ENCODE peak calls at places on chromosomes 11 and 22, in five cellular contexts. One of them, this sample, is unnamed.

GRCh38 chr11:117921456-117921855 is 7.7 kb downstream of the TMPRSS13 start:
- DNase-seq in SJSA1: no peak
- DNase-seq in body of pancreas: no peak
- DNase-seq in HCT116: no peak
- DNase-seq in iPS DF 6.9: no peak
- DNase-seq in this sample: no peak

GRCh38 chr11:47923667-47924066 is 56.7 kb upstream of the PTPRJ start:
- DNase-seq in SJSA1: no peak
- DNase-seq in HCT116: no peak
- DNase-seq in body of pancreas: peak
- DNase-seq in iPS DF 6.9: no peak
- DNase-seq in this sample: no peak

GRCh38 chr22:39933741-39934140 is 26.5 kb upstream of the TMA7B start:
- DNase-seq in HCT116: no peak
- DNase-seq in body of pancreas: no peak
- DNase-seq in iPS DF 6.9: no peak
- DNase-seq in SJSA1: no peak
- DNase-seq in this sample: no peak

GRCh38 chr22:23075525-23076216 is 5.4 kb downstream of the GNAZ start:
- DNase-seq in body of pancreas: no peak
- DNase-seq in iPS DF 6.9: no peak
- DNase-seq in SJSA1: peak
- DNase-seq in HCT116: no peak
- DNase-seq in this sample: no peak

GRCh38 chr11:112129656-112130055 is 34.2 kb downstream of the IL18 start:
- DNase-seq in HCT116: no peak
- DNase-seq in body of pancreas: no peak
- DNase-seq in SJSA1: no peak
- DNase-seq in iPS DF 6.9: no peak
- DNase-seq in this sample: no peak

GRCh38 chr11:110433393-110434333 is 3.9 kb downstream of the FDX1 start:
- DNase-seq in SJSA1: no peak
- DNase-seq in iPS DF 6.9: no peak
- DNase-seq in body of pancreas: no peak
- DNase-seq in HCT116: no peak
- DNase-seq in this sample: no peak

GRCh38 chr11:78806214-78807004 is 231.7 kb upstream of the NARS2 start:
- DNase-seq in iPS DF 6.9: no peak
- DNase-seq in HCT116: no peak
- DNase-seq in SJSA1: no peak
- DNase-seq in body of pancreas: peak
- DNase-seq in this sample: no peak

GRCh38 chr22:45469573-45470383 is 32.9 kb upstream of the FBLN1 start:
- DNase-seq in iPS DF 6.9: no peak
- DNase-seq in body of pancreas: no peak
- DNase-seq in HCT116: no peak
- DNase-seq in SJSA1: no peak
- DNase-seq in this sample: no peak

GRCh38 chr11:32312865-32313403 is 122.4 kb downstream of the WT1 start:
- DNase-seq in iPS DF 6.9: no peak
- DNase-seq in HCT116: peak
- DNase-seq in SJSA1: no peak
- DNase-seq in body of pancreas: peak
- DNase-seq in this sample: no peak

GRCh38 chr11:100640646-100641045 is 46.4 kb upstream of the ARHGAP42 start:
- DNase-seq in iPS DF 6.9: no peak
- DNase-seq in SJSA1: no peak
- DNase-seq in HCT116: no peak
- DNase-seq in body of pancreas: no peak
- DNase-seq in this sample: no peak

GRCh38 chr11:85665756-85666155 is 827 bp upstream of the CREBZF start:
- DNase-seq in HCT116: no peak
- DNase-seq in body of pancreas: no peak
- DNase-seq in SJSA1: no peak
- DNase-seq in iPS DF 6.9: no peak
- DNase-seq in this sample: no peak

GRCh38 chr11:109862808-109863207 is 230.4 kb upstream of the ZC3H12C start:
- DNase-seq in HCT116: no peak
- DNase-seq in iPS DF 6.9: no peak
- DNase-seq in SJSA1: no peak
- DNase-seq in body of pancreas: no peak
- DNase-seq in this sample: no peak

GRCh38 chr22:45150139-45150538 is 13.6 kb upstream of the NUP50 start:
- DNase-seq in HCT116: no peak
- DNase-seq in body of pancreas: no peak
- DNase-seq in iPS DF 6.9: no peak
- DNase-seq in SJSA1: no peak
- DNase-seq in this sample: peak

GRCh38 chr22:29219881-29220670 is 14.4 kb downstream of the EMID1 start:
- DNase-seq in body of pancreas: peak
- DNase-seq in SJSA1: no peak
- DNase-seq in iPS DF 6.9: no peak
- DNase-seq in HCT116: no peak
- DNase-seq in this sample: no peak

GRCh38 chr11:56916162-56916561 is 72.6 kb upstream of the OR5AK2 start:
- DNase-seq in iPS DF 6.9: no peak
- DNase-seq in body of pancreas: no peak
- DNase-seq in SJSA1: no peak
- DNase-seq in HCT116: no peak
- DNase-seq in this sample: no peak

GRCh38 chr11:122882809-122883681 is 486 bp downstream of the JHY start:
- DNase-seq in SJSA1: peak
- DNase-seq in HCT116: peak
- DNase-seq in body of pancreas: peak
- DNase-seq in iPS DF 6.9: no peak
- DNase-seq in this sample: no peak

GRCh38 chr11:92790376-92790775 is 179.1 kb upstream of the MTNR1B start:
- DNase-seq in body of pancreas: no peak
- DNase-seq in iPS DF 6.9: no peak
- DNase-seq in HCT116: no peak
- DNase-seq in SJSA1: no peak
- DNase-seq in this sample: no peak

GRCh38 chr11:12799373-12799835 is 125.2 kb downstream of the TEAD1 start:
- DNase-seq in body of pancreas: no peak
- DNase-seq in SJSA1: no peak
- DNase-seq in HCT116: no peak
- DNase-seq in iPS DF 6.9: no peak
- DNase-seq in this sample: no peak

GRCh38 chr11:12798609-12799011 is 124.4 kb downstream of the TEAD1 start:
- DNase-seq in body of pancreas: no peak
- DNase-seq in HCT116: no peak
- DNase-seq in iPS DF 6.9: no peak
- DNase-seq in SJSA1: no peak
- DNase-seq in this sample: no peak

GRCh38 chr11:12794556-12795230 is 120.5 kb downstream of the TEAD1 start:
- DNase-seq in SJSA1: no peak
- DNase-seq in body of pancreas: no peak
- DNase-seq in HCT116: no peak
- DNase-seq in iPS DF 6.9: no peak
- DNase-seq in this sample: peak

GRCh38 chr11:12800032-12800671 is 125.9 kb downstream of the TEAD1 start:
- DNase-seq in HCT116: peak
- DNase-seq in SJSA1: no peak
- DNase-seq in body of pancreas: peak
- DNase-seq in iPS DF 6.9: no peak
- DNase-seq in this sample: no peak

GRCh38 chr11:12797996-12798395 is 123.8 kb downstream of the TEAD1 start:
- DNase-seq in HCT116: no peak
- DNase-seq in SJSA1: no peak
- DNase-seq in iPS DF 6.9: no peak
- DNase-seq in body of pancreas: no peak
- DNase-seq in this sample: no peak
- H3K4me3 ChIP-seq in HCT116: no peak
- H3K4me3 ChIP-seq in SJSA1: no peak
- H3K4me3 ChIP-seq in iPS DF 6.9: no peak
- H3K4me3 ChIP-seq in body of pancreas: no peak
- H3K4me3 ChIP-seq in this sample: no peak

GRCh38 chr11:59196777-59197176 is 15.9 kb downstream of the MPEG1 start:
- DNase-seq in SJSA1: no peak
- DNase-seq in HCT116: no peak
- DNase-seq in iPS DF 6.9: no peak
- DNase-seq in body of pancreas: no peak
- DNase-seq in this sample: no peak

GRCh38 chr11:59195596-59195995 is 17.1 kb downstream of the MPEG1 start:
- DNase-seq in HCT116: no peak
- DNase-seq in iPS DF 6.9: no peak
- DNase-seq in SJSA1: no peak
- DNase-seq in body of pancreas: no peak
- DNase-seq in this sample: no peak

GRCh38 chr11:59199546-59200420 is 12.9 kb downstream of the MPEG1 start:
- DNase-seq in iPS DF 6.9: no peak
- DNase-seq in SJSA1: no peak
- DNase-seq in body of pancreas: no peak
- DNase-seq in HCT116: no peak
- DNase-seq in this sample: no peak

GRCh38 chr11:59200421-59200746 is 12.3 kb downstream of the MPEG1 start:
- DNase-seq in iPS DF 6.9: no peak
- DNase-seq in body of pancreas: no peak
- DNase-seq in SJSA1: no peak
- DNase-seq in HCT116: no peak
- DNase-seq in this sample: no peak

DNA sequence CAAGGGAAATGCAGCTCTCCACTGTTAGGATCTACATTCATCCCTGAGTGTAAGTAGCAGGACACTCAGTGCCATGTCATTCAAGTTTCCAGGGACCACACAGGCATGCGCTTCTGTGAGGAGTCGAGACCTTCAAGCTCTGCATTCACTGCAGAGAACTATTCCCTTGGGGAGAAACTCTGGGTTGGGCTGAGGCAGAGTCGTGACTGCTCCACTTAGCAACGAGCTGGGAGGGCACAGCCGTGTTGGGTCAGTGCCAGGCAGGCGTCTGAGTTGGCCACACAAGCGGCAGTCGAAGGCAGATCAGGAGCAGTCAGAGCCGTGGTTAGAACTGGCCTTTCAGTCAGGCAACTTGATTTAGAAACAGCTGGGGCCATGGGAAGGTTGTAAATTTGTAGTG is 14.7 kb downstream of the MPEG1 start:
- DNase-seq in iPS DF 6.9: no peak
- DNase-seq in SJSA1: peak
- DNase-seq in HCT116: no peak
- DNase-seq in body of pancreas: peak
- DNase-seq in this sample: no peak
- H3K4me3 ChIP-seq in iPS DF 6.9: no peak
- H3K4me3 ChIP-seq in SJSA1: no peak
- H3K4me3 ChIP-seq in HCT116: no peak
- H3K4me3 ChIP-seq in body of pancreas: no peak
- H3K4me3 ChIP-seq in this sample: no peak

DNA sequence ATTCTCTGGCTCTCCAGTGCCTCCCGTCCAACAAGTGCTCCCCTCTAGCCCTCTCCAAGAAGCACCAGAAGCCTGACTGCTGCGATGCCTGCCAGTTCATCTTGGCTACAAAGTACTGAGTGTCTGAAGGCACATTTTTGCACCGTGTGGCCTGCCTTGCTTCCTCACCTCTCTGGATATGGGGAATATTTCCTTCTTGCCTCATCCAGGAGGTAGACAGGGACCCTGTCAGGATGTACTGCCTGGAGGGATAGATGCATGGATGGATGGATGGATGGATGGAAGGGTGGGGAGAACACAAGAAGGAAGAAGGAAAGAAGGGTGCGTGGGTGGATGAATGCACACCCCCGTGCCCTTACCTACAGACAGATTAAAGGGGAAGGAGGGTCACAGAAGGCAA is 27.6 kb downstream of the KCTD17 start:
- DNase-seq in iPS DF 6.9: no peak
- DNase-seq in HCT116: no peak
- DNase-seq in SJSA1: no peak
- DNase-seq in body of pancreas: no peak
- DNase-seq in this sample: no peak
- H3K4me3 ChIP-seq in iPS DF 6.9: no peak
- H3K4me3 ChIP-seq in HCT116: no peak
- H3K4me3 ChIP-seq in SJSA1: no peak
- H3K4me3 ChIP-seq in body of pancreas: no peak
- H3K4me3 ChIP-seq in this sample: no peak

GRCh38 chr11:35142481-35143207 is 3.7 kb downstream of the CD44 start:
- DNase-seq in HCT116: no peak
- DNase-seq in iPS DF 6.9: no peak
- DNase-seq in body of pancreas: peak
- DNase-seq in SJSA1: peak
- DNase-seq in this sample: no peak
- H3K4me3 ChIP-seq in HCT116: peak
- H3K4me3 ChIP-seq in iPS DF 6.9: no peak
- H3K4me3 ChIP-seq in body of pancreas: no peak
- H3K4me3 ChIP-seq in SJSA1: no peak
- H3K4me3 ChIP-seq in this sample: no peak

GRCh38 chr11:586376-587316 is 10.4 kb downstream of the PHRF1 start:
- DNase-seq in HCT116: no peak
- DNase-seq in body of pancreas: no peak
- DNase-seq in iPS DF 6.9: no peak
- DNase-seq in SJSA1: no peak
- DNase-seq in this sample: no peak
- H3K4me3 ChIP-seq in HCT116: no peak
- H3K4me3 ChIP-seq in body of pancreas: no peak
- H3K4me3 ChIP-seq in iPS DF 6.9: no peak
- H3K4me3 ChIP-seq in SJSA1: no peak
- H3K4me3 ChIP-seq in this sample: no peak

GRCh38 chr11:20155683-20156279 is 4.5 kb downstream of the DBX1 start:
- DNase-seq in body of pancreas: no peak
- DNase-seq in iPS DF 6.9: no peak
- DNase-seq in SJSA1: no peak
- DNase-seq in HCT116: no peak
- DNase-seq in this sample: no peak
- H3K4me3 ChIP-seq in body of pancreas: no peak
- H3K4me3 ChIP-seq in iPS DF 6.9: peak
- H3K4me3 ChIP-seq in SJSA1: no peak
- H3K4me3 ChIP-seq in HCT116: no peak
- H3K4me3 ChIP-seq in this sample: no peak

GRCh38 chr11:124900464-124900863 is 2.8 kb upstream of the ROBO4 start:
- DNase-seq in iPS DF 6.9: no peak
- DNase-seq in SJSA1: peak
- DNase-seq in body of pancreas: no peak
- DNase-seq in HCT116: peak
- DNase-seq in this sample: peak
- H3K4me3 ChIP-seq in iPS DF 6.9: no peak
- H3K4me3 ChIP-seq in SJSA1: no peak
- H3K4me3 ChIP-seq in body of pancreas: no peak
- H3K4me3 ChIP-seq in HCT116: peak
- H3K4me3 ChIP-seq in this sample: no peak

DNA sequence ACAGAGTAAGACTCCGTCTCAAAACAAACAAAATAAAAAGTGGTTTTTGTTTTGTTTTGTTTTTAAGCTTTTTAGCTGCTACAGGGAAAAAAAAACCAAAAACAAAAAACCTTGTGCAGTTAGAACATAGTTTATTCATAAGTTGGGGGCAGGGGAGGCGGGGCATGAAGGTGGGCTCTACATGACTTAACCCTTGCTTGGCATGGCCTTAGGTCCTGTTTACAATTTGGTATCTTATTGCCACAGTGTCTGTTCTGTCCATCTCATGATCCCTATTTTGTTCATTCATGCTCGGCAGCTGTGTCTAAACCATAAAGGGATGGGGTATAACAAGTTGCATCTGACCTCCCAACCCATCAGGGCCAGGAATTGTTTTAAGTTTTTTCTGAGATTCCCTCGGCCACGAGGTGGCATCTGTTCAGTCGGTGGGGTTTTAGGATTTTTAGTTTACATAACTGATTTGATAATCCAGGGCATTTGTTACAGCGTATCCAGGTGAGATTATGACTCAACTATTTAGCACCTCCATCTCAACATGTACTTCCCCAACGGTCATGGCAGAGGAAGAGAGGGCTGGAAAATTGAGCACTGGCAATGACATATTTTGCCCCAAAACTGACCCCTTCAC is 6.9 kb downstream of the AP5B1 start:
- DNase-seq in iPS DF 6.9: no peak
- DNase-seq in SJSA1: no peak
- DNase-seq in body of pancreas: no peak
- DNase-seq in HCT116: no peak
- DNase-seq in this sample: no peak
- H3K4me3 ChIP-seq in iPS DF 6.9: no peak
- H3K4me3 ChIP-seq in SJSA1: no peak
- H3K4me3 ChIP-seq in body of pancreas: no peak
- H3K4me3 ChIP-seq in HCT116: no peak
- H3K4me3 ChIP-seq in this sample: no peak

This sample was measured in vagina.